ENCODE peak calls at places on chromosomes 1 and 21, in four cellular contexts. One of them, this sample, is unnamed. For H3K27me3, the result is how much of the 10 kb centered on the place peaks cover.

GRCh38 chr1:23657659-23658275 is 33.8 kb upstream of the RPL11 start:
- DNase-seq in IMR-90: peak
- DNase-seq in body of pancreas: peak
- DNase-seq in Peyer's patch: peak
- DNase-seq in this sample: no peak

GRCh38 chr21:45001134-45002095 is 61.6 kb downstream of the SLX9 start:
- DNase-seq in Peyer's patch: peak
- DNase-seq in body of pancreas: no peak
- DNase-seq in IMR-90: peak
- DNase-seq in this sample: peak

GRCh38 chr21:42319851-42320602 is 4.8 kb upstream of the TFF3 start:
- DNase-seq in body of pancreas: no peak
- DNase-seq in Peyer's patch: peak
- DNase-seq in IMR-90: no peak
- DNase-seq in this sample: peak

GRCh38 chr1:23581219-23581618 is 21.9 kb upstream of the ID3 start:
- DNase-seq in IMR-90: peak
- DNase-seq in Peyer's patch: no peak
- DNase-seq in body of pancreas: no peak
- DNase-seq in this sample: peak

GRCh38 chr1:228445524-228445866 is 28.8 kb upstream of the TRIM17 start:
- DNase-seq in Peyer's patch: no peak
- DNase-seq in IMR-90: no peak
- DNase-seq in body of pancreas: no peak
- DNase-seq in this sample: no peak

GRCh38 chr1:56330400-56331026 is 248.8 kb downstream of the PLPP3 start:
- DNase-seq in body of pancreas: no peak
- DNase-seq in IMR-90: peak
- DNase-seq in Peyer's patch: no peak
- DNase-seq in this sample: no peak

GRCh38 chr1:241637046-241637590 is 3.1 kb downstream of the CHML start:
- DNase-seq in IMR-90: peak
- DNase-seq in body of pancreas: no peak
- DNase-seq in Peyer's patch: no peak
- DNase-seq in this sample: no peak

GRCh38 chr1:11761988-11762406 is at the start of gene C1orf167:
- DNase-seq in body of pancreas: no peak
- DNase-seq in IMR-90: no peak
- DNase-seq in Peyer's patch: no peak
- DNase-seq in this sample: no peak

GRCh38 chr1:176440176-176440575 is 22.8 kb upstream of the PAPPA2 start:
- DNase-seq in body of pancreas: no peak
- DNase-seq in IMR-90: no peak
- DNase-seq in Peyer's patch: no peak
- DNase-seq in this sample: no peak

GRCh38 chr1:175499595-175500367 is 243.6 kb downstream of the TNR start:
- DNase-seq in Peyer's patch: no peak
- DNase-seq in body of pancreas: no peak
- DNase-seq in IMR-90: no peak
- DNase-seq in this sample: no peak

GRCh38 chr1:85581802-85582686 is 1.5 kb downstream of the CCN1 start:
- DNase-seq in body of pancreas: peak
- DNase-seq in Peyer's patch: no peak
- DNase-seq in IMR-90: peak
- DNase-seq in this sample: no peak

GRCh38 chr1:177770096-177770495 is 199.8 kb downstream of the SEC16B start:
- DNase-seq in Peyer's patch: no peak
- DNase-seq in body of pancreas: no peak
- DNase-seq in IMR-90: no peak
- DNase-seq in this sample: no peak

GRCh38 chr1:229784834-229785233 is 158.8 kb downstream of the URB2 start:
- DNase-seq in body of pancreas: peak
- DNase-seq in IMR-90: no peak
- DNase-seq in Peyer's patch: no peak
- DNase-seq in this sample: no peak

GRCh38 chr21:39009587-39010225 is 173.5 kb downstream of the PSMG1 start:
- DNase-seq in IMR-90: no peak
- DNase-seq in body of pancreas: no peak
- DNase-seq in Peyer's patch: no peak
- DNase-seq in this sample: no peak

GRCh38 chr1:246537887-246538286 is 28.2 kb downstream of the TFB2M start:
- DNase-seq in IMR-90: no peak
- DNase-seq in body of pancreas: no peak
- DNase-seq in Peyer's patch: no peak
- DNase-seq in this sample: no peak
- TF ChIP-seq POLR2A in IMR-90: no peak
- TF ChIP-seq POLR2A in body of pancreas: no peak
- TF ChIP-seq POLR2A in Peyer's patch: no peak
- TF ChIP-seq POLR2A in this sample: no peak

GRCh38 chr1:205642679-205643307 is 11.0 kb upstream of the ELK4 start:
- DNase-seq in IMR-90: no peak
- DNase-seq in Peyer's patch: no peak
- DNase-seq in body of pancreas: no peak
- DNase-seq in this sample: no peak

GRCh38 chr1:205652984-205653383 is 21.2 kb upstream of the ELK4 start:
- DNase-seq in IMR-90: peak
- DNase-seq in Peyer's patch: no peak
- DNase-seq in body of pancreas: no peak
- DNase-seq in this sample: no peak

GRCh38 chr1:205645494-205645893 is 13.7 kb upstream of the ELK4 start:
- DNase-seq in Peyer's patch: no peak
- DNase-seq in IMR-90: no peak
- DNase-seq in body of pancreas: no peak
- DNase-seq in this sample: no peak

DNA sequence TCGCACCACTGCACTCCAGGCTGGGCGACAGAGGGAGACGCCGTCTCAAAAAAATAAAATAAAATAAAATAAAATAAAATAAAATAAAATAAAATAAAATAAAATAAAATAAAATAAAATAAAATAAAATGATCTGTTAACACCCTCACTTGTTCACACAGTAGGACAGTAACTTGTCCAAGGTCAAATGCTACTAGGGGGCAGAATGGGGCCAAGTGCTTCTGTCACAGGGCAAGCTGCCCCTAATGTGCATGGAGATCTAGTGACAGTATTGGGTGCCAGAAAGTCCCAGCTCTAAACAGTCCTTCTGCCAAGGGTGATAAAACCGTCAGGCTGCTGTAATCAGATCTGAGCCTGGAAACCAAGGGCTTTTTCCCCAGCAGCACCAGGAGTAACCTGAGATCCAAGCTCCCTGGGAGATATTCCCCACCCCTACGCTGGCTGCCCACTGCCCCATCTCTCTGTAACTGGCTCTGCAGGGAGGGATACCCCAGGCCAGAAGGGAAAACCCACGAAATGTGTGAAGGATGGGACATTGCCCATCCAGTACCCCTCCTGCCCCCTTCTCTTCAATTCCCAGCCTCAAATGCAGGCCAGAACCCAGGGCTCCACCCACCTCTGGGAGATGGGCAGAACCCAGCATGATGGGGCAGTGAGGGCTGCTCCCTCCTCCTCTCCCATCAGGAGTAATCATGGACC is 16.6 kb upstream of the ELK4 start:
- DNase-seq in IMR-90: peak
- DNase-seq in Peyer's patch: no peak
- DNase-seq in body of pancreas: no peak
- DNase-seq in this sample: no peak
- H3K4me3 ChIP-seq in IMR-90: no peak
- H3K4me3 ChIP-seq in Peyer's patch: no peak
- H3K4me3 ChIP-seq in body of pancreas: no peak
- H3K4me3 ChIP-seq in this sample: no peak

DNA sequence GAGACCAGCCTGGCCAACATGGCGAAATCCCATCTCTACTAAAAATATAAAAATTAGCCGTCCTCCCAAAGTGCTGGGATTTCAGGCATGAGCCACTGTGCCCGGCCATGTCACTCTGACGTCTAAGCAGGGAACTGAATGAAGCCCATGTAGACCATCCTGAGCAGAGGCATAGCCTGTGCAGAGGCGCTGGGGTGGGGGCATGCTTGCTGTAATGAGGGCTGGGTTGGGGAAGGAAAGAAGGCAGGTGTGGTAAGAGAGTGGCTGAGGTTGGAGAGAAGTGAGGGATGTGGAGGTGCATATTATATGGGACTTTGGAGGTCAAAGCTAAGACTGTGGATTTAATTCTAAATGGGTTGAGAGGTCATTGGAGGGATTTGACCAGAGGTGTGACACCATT is 47.1 kb upstream of the SCMH1 start:
- DNase-seq in Peyer's patch: no peak
- DNase-seq in body of pancreas: no peak
- DNase-seq in IMR-90: no peak
- DNase-seq in this sample: no peak
- H3K27me3 ChIP-seq in Peyer's patch: under half
- H3K27me3 ChIP-seq in body of pancreas: under half
- H3K27me3 ChIP-seq in IMR-90: half or more
- H3K27me3 ChIP-seq in this sample: under half

GRCh38 chr1:155135416-155136197 is at the start of gene SLC50A1:
- DNase-seq in IMR-90: peak
- DNase-seq in body of pancreas: peak
- DNase-seq in Peyer's patch: peak
- DNase-seq in this sample: peak
- TF ChIP-seq POLR2A in IMR-90: peak
- TF ChIP-seq POLR2A in body of pancreas: peak
- TF ChIP-seq POLR2A in Peyer's patch: peak
- TF ChIP-seq POLR2A in this sample: peak

GRCh38 chr1:92973203-92973907 is 12.1 kb upstream of the DIPK1A start:
- DNase-seq in body of pancreas: no peak
- DNase-seq in Peyer's patch: no peak
- DNase-seq in IMR-90: no peak
- DNase-seq in this sample: no peak
- H3K4me3 ChIP-seq in body of pancreas: no peak
- H3K4me3 ChIP-seq in Peyer's patch: no peak
- H3K4me3 ChIP-seq in IMR-90: no peak
- H3K4me3 ChIP-seq in this sample: no peak

GRCh38 chr1:30129421-30130055 is 593.8 kb downstream of the MATN1 start:
- DNase-seq in Peyer's patch: no peak
- DNase-seq in body of pancreas: no peak
- DNase-seq in IMR-90: no peak
- DNase-seq in this sample: no peak
- H3K27me3 ChIP-seq in Peyer's patch: under half
- H3K27me3 ChIP-seq in body of pancreas: under half
- H3K27me3 ChIP-seq in IMR-90: under half
- H3K27me3 ChIP-seq in this sample: under half

DNA sequence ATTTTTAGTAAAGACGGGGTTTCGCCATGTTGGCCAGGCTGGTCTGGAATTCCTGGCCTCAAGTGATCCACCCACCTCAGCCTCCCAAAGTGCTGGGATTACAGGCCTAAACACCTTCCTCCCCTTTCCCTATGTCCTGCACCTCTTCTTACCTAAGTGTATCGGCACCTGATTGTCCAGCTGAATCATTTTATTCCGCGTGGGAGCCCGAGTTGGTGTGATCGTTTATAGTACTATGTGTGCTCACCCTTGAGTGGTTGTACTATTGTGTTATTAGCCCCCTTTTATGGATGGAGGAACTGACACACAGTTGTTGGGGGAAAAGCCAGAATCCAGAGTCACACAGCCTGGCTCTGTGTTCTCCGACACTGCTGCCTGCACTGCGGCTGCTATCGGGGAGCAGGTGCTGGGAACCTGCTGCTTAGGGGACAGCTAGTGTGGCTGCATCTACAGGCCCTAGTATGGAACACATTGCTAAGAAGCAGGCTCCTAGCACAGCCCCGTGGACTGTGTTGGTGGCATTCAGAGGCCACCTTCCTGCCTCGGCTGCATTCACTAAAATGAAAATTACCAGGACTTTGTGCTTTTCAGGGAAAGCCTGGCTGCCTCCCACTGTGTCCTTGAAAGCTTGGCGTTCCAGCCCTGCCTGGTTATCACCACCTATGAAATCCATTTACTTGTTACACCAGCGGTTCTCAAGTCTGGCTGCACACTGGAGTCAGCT is 21.6 kb downstream of the ENO1 start:
- DNase-seq in IMR-90: no peak
- DNase-seq in Peyer's patch: no peak
- DNase-seq in body of pancreas: no peak
- DNase-seq in this sample: no peak
- TF ChIP-seq POLR2A in IMR-90: no peak
- TF ChIP-seq POLR2A in Peyer's patch: no peak
- TF ChIP-seq POLR2A in body of pancreas: no peak
- TF ChIP-seq POLR2A in this sample: no peak

This sample was measured in spleen.